ENCODE peak calls at places on chromosomes 12 and 14, in five cellular contexts. P is endothelial cell of umbilical vein, G is upper lobe of left lung, Y is A549, D is esophagus squamous epithelium. N is an unnamed sample. For H3K4me1, the result is how much of the 10 kb centered on the place peaks cover.

GRCh38 chr12:18297883-18298282 is 36.6 kb downstream of the PIK3C2G start:
- DNase-seq in G (no peak), P (no peak), Y (no peak), D (no peak), N (no peak)

GRCh38 chr14:58100735-58101368 is 51.2 kb downstream of the ARMH4 start:
- DNase-seq in Y (no peak), P (no peak), G (no peak), D (no peak), N (no peak)

GRCh38 chr12:6914246-6914947 is at the start of gene ENO2:
- DNase-seq in G (peak), Y (peak), P (peak), D (no peak), N (no peak)

GRCh38 chr14:103015426-103015825 is 41.9 kb downstream of the CDC42BPB start:
- DNase-seq in Y (no peak), P (peak), D (no peak), G (no peak), N (no peak)

GRCh38 chr14:100155049-100155621 is 4.3 kb downstream of the DEGS2 start:
- DNase-seq in D (no peak), G (no peak), Y (peak), P (peak), N (peak)

GRCh38 chr12:107439101-107439738 is 246.4 kb upstream of the PWP1 start:
- DNase-seq in D (no peak), Y (no peak), G (no peak), P (no peak), N (no peak)

GRCh38 chr12:26056335-26056734 is 68.5 kb downstream of the BHLHE41 start:
- DNase-seq in G (peak), Y (no peak), P (peak), D (no peak), N (no peak)

GRCh38 chr12:13102481-13103195 is 829 bp downstream of the GSG1 start:
- DNase-seq in P (no peak), D (no peak), G (no peak), Y (no peak), N (no peak)

GRCh38 chr14:69231486-69231885 is 28.5 kb upstream of the GALNT16 start:
- DNase-seq in Y (no peak), G (no peak), D (no peak), P (no peak), N (no peak)

GRCh38 chr12:122001379-122002209 is 20.1 kb upstream of the BCL7A start:
- DNase-seq in D (no peak), G (no peak), P (no peak), Y (no peak), N (no peak)

GRCh38 chr12:1796515-1797010 is 23.8 kb upstream of the LRTM2 start:
- DNase-seq in Y (no peak), D (no peak), P (peak), G (peak), N (no peak)

GRCh38 chr12:84978921-84979320 is 57.2 kb downstream of the TSPAN19 start:
- DNase-seq in P (no peak), D (no peak), Y (no peak), G (no peak), N (no peak)

GRCh38 chr12:50402270-50403000 is 1.8 kb downstream of the LARP4 start:
- DNase-seq in Y (no peak), P (peak), D (no peak), G (no peak), N (no peak)

GRCh38 chr14:104970231-104971068 is 7.7 kb downstream of the AHNAK2 start:
- DNase-seq in G (no peak), P (peak), D (peak), Y (peak), N (no peak)

GRCh38 chr12:15435597-15435996 is 113.3 kb downstream of the PTPRO start:
- DNase-seq in G (no peak), Y (no peak), P (no peak), D (no peak), N (no peak)

GRCh38 chr12:115755061-115755751 is 522.3 kb downstream of the MED13L start:
- DNase-seq in D (no peak), P (no peak), Y (no peak), G (no peak), N (no peak)
- H3K4me3 ChIP-seq in D (no peak), P (no peak), Y (no peak), G (no peak), N (no peak)

GRCh38 chr12:109998904-109999648 is at the start of gene ANKRD13A:
- DNase-seq in P (peak), G (peak), D (peak), Y (peak), N (peak)
- TF ChIP-seq POLR2A in P (peak), G (peak), D (peak), Y (peak), N (no peak)

DNA sequence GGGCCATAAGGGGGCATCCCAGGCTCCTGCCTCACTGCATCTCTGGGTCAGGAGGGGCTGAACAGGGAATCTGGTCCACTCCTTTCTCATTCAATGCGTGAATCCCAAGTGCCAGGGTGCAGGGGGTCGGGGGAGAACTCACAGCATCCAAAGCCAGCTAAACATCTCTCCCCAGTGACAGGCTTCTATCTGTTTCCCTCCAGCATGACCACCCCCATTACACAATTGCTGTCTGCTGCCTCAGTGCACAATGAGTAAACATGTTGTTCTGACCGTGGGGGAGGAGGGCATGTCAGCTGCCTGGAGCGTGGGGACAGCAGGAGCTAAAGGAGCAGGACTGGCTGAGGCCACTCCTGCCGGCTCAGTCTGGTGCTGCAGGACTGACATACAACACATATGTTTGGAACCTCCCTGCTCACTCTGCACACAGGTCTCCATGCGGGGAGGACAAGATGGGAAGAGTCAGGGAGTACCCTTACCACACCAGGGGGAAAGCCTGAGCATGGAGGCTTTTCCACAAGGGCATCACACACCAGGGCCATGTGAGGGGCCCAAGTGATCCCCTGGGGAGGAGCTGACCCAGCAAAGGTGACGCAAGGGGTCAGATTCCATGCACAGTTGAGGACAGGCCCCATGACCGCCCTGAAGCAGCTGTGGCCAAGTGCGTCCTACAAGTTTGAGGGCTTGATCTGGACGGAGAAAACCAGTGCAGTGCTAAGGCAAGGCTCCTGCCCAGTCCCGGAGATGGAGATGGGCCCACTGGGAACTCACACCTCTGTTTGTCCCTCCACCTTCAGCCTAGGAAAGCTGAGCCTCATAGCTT is 1.4 kb downstream of the TNS2 start:
- DNase-seq in D (no peak), P (peak), G (peak), Y (no peak), N (no peak)
- H3K4me1 ChIP-seq in D (half or more), P (half or more), G (half or more), Y (half or more), N (under half)

GRCh38 chr12:38930994-38931393 is 25.6 kb upstream of the CPNE8 start:
- DNase-seq in P (no peak), G (no peak), Y (no peak), D (no peak), N (no peak)

GRCh38 chr12:38931461-38931860 is 26.1 kb upstream of the CPNE8 start:
- DNase-seq in D (no peak), G (no peak), Y (no peak), P (no peak), N (no peak)

GRCh38 chr12:38934078-38934584 is 28.7 kb upstream of the CPNE8 start:
- DNase-seq in P (no peak), D (no peak), G (no peak), Y (no peak), N (no peak)

GRCh38 chr12:38932320-38932719 is 26.9 kb upstream of the CPNE8 start:
- DNase-seq in D (no peak), Y (no peak), G (no peak), P (no peak), N (no peak)

DNA sequence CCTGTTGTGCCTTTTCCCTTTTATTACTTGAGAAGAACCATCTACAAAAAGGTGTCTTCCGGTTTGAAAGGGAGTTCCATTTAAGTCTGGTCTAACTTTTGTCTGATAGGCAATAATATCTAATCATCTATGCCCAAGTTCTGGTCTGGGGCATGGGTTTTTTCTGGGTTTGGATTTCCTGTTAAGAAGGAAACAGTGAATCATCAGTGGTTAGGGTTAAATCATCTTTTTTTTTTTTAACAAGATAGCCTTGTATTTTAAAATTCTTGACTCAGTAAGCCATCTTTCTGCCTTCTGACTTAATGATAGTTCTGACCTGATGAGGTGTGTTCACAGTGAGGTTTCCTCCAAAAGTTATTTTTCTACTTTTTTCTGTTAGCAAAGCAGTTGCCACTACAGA is 29.3 kb upstream of the CPNE8 start:
- DNase-seq in G (no peak), P (no peak), Y (no peak), D (no peak), N (no peak)
- H3K4me3 ChIP-seq in G (no peak), P (no peak), Y (no peak), D (no peak), N (no peak)

DNA sequence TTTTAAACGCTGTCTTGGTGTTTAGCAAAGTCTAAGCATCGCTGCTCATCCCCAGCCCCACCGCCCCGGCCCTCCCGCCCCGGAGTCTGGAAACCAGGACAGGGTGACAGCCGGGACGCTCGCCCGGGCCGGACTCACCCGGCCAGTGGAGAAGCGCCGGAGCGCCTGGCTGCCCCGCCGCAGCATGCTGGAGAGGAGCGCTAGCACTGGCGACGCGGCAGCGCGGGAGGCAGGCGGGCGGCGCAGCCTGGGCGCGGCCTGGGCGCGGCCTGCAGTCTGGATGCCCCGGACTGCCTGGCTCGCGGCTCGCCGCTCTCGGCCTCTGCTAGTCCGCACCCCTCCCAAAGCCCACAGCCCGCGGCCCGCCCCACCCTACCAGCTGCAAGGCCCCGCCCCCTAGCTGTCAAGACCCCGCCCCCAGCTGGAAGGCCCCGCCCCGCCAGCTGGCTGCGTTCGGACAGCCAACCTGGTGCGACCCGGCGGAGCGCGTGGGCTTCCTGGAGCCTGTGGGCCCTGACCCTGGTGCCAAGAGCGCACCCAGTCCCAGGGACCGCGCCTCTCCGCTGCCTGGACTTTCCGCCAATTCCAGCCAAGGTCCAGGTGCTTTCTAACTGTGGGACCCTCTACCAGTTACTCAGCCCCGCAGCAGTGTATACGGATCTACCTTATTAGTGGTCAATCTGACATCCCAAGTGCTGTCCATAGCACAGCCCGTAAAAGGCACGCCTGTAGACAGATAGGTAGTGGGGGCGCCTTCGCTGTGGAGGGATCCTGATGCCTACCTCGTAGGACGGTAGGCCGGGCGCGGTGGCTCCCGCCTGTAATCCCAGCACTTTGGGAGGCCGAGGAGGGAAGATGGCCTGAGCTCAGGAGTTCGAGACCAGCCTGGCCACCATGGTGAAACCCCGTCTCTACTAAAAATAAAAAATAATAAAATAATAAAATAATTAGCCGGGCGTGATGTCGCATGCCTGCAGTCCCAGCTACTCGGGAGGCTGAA is at the start of gene ALDH1L2:
- DNase-seq in D (peak), G (peak), Y (peak), P (peak), N (peak)
- TF ChIP-seq POLR2A in D (peak), G (peak), Y (peak), P (no peak), N (no peak)

GRCh38 chr14:50531595-50532501 is 521 bp downstream of the MAP4K5 start:
- DNase-seq in G (peak), Y (no peak), D (peak), P (peak), N (peak)
- H3K4me1 ChIP-seq in G (under half), Y (under half), D (half or more), P (under half), N (under half)

DNA sequence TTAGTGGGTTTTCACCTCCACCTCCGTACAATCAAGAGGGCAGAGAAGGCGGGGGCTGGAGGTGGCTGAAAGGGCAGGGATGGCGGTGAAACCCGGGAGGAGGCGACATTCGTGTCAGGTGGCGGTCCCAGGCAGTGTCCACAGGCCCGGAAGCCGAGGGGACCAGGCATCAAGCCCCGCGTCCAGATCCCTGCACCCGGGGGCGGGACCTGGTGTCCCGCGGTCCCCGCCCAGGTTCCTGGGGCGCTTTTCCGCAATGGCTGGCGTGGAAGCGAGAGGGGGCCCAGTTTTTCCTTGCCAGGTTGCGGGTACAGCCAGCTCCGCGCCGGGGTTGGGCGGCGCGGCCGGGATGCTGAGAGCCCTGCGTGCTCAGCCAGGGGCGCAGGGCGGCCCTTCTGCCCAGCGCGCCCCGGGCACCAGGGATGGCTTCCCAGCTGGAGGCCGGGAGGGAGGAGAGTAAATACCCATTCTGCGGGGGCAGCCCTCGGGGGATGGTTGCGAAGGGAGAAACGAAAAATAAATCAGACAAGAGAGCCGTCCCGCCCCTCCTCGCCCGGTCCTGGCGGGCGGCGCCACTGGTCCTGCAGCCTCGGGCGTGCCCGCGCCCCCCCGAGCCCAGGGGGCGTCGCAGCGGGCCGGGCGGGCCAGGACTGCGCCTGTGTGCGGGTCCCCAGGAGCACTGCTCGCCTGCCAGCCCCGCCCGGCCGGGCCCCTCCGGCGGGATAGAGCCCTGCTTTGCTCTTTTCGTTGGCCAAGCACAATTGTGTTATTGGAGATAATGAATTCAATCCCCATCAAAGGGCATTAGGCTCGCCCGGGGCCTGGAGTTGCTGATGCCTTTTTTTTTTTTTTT is 11.5 kb downstream of the FOXA1 start:
- DNase-seq in D (no peak), Y (no peak), P (no peak), G (peak), N (no peak)
- H3K4me3 ChIP-seq in D (peak), Y (peak), P (peak), G (no peak), N (peak)

N was measured in breast epithelium.